ENCODE peak calls at places on chromosome 10, in eight cellular contexts. P, L, R, J, B, V, G and Q are unnamed samples.

GRCh38 chr10:121812031-121812430 is 115.8 kb downstream of the ATE1 start:
- DNase-seq in L (no peak), G (no peak), B (no peak), P (no peak), J (no peak), V (no peak), R (no peak), Q (no peak)

GRCh38 chr10:117818696-117819095 is 228.0 kb downstream of the RAB11FIP2 start:
- DNase-seq in R (no peak), J (no peak), B (no peak), L (no peak), V (no peak), P (no peak), G (no peak), Q (no peak)

GRCh38 chr10:128062837-128063563 is 63.2 kb downstream of the MKI67 start:
- DNase-seq in J (no peak), V (no peak), G (peak; percentile 10), P (peak; percentile 58), L (peak; percentile 78), R (peak; percentile 48), B (no peak), Q (no peak)

GRCh38 chr10:97810476-97810875 is 38.7 kb upstream of the SFRP5 start:
- DNase-seq in L (no peak), R (no peak), G (no peak), J (no peak), V (no peak), P (no peak), B (peak; percentile 12), Q (no peak)

GRCh38 chr10:109997233-109997632 is 10.6 kb upstream of the ADD3 start:
- DNase-seq in G (no peak), B (no peak), J (no peak), R (no peak), L (no peak), P (no peak), V (no peak), Q (no peak)

GRCh38 chr10:33032354-33033254 is 74.6 kb upstream of the ITGB1 start:
- DNase-seq in R (no peak), V (no peak), L (no peak), J (no peak), B (peak; percentile 79), G (no peak), P (no peak), Q (no peak)

GRCh38 chr10:102121739-102122372 is 1.7 kb upstream of the LDB1 start:
- DNase-seq in G (no peak), P (peak; percentile 45), V (no peak), J (peak; percentile 85), B (peak; percentile 69), R (no peak), L (no peak), Q (no peak)

GRCh38 chr10:122085423-122085911 is 96.5 kb downstream of the TACC2 start:
- DNase-seq in R (no peak), V (no peak), P (no peak), B (no peak), L (no peak), J (no peak), G (no peak), Q (peak; percentile 73)

GRCh38 chr10:1149793-1150637 is 93.8 kb downstream of the WDR37 start:
- DNase-seq in G (no peak), L (no peak), R (no peak), B (peak; percentile 3), V (peak; percentile 54), J (peak; percentile 45), P (peak; percentile 18), Q (no peak)

DNA sequence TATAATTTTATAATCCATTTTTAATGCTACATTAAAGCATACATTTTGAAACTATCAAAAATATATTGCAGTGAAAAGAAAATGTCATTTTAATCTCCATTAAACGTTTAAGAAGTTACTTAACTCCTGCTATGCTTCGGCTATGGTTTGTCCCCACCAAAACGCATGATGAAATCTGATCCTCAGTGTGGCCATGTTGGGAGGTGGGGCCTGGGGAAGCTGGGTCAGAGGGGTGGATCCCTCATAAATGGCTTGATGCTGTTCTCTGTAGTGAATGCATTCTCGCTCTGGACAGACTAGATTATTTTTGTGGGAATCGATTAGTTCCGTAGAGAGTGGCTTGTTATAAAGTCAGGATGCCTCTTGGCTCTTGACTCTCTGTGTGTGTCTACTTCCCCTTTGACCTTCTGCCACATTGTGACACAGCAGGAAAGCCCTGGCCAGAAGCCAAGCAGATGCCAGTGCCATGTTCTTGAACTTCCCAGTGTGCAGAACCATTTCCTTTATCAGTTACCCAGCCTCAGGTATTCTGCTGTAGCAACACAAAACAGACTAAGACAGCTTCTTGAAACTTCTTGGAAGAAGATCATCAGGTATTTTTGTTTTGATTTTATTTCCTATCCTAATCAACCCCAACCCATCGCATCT is 77.8 kb downstream of the TCERG1L start:
- DNase-seq in B (no peak), L (no peak), P (no peak), G (no peak), R (no peak), V (no peak), J (no peak), Q (no peak)
- H3K4me3 ChIP-seq in B (no peak overlapping the region), L (no peak overlapping the region), P (no peak overlapping the region), G (no peak overlapping the region), R (no peak overlapping the region), V (no peak overlapping the region), J (no peak overlapping the region), Q (no peak overlapping the region)

GRCh38 chr10:86971146-86971991 is 3.1 kb downstream of the ADIRF start:
- DNase-seq in V (peak; percentile 94), R (peak; percentile 55), B (peak; percentile 85), G (peak; percentile 91), L (peak; percentile 83), J (peak; percentile 96), P (peak; percentile 94), Q (peak; percentile 91)
- TF ChIP-seq POLR2A in V (peak; percentile 95), R (peak; percentile 90), B (peak; percentile 90), G (peak; percentile 99), L (peak; percentile 88), J (peak; percentile 96), P (peak; percentile 93), Q (peak; percentile 93)

DNA sequence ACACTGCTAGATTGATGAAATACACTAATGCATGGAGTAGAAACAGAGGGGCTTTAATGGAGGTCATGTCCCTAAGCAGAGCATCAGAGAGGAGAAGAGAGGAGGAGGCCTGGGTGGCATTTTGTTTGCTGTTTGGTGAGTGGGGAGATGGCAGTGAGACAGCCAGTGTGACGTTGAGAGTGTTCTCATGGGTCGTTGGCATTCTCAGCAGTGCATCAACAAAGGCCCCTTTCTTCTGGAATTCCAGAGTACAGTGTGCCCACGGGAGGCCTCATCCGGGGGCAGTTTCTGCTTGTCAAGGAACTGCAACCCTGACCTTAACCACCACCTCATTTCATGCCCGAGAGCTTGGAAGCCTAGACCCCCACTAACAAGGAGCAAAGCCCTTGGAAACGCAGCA is 92.8 kb downstream of the CELF2 start:
- DNase-seq in B (no peak), P (no peak), R (no peak), V (no peak), L (no peak), J (peak; percentile 71), G (no peak), Q (no peak)
- H3K27ac ChIP-seq in B (no peak overlapping the region), P (no peak overlapping the region), R (no peak overlapping the region), V (no peak overlapping the region), L (no peak overlapping the region), J (no peak overlapping the region), G (peak overlapping the region; percentile 75), Q (no peak overlapping the region)

GRCh38 chr10:5259952-5260578 is 63.4 kb downstream of the AKR1C4 start:
- DNase-seq in B (no peak), R (no peak), G (no peak), V (no peak), J (no peak), P (no peak), L (no peak), Q (no peak)
- H3K4me3 ChIP-seq in B (no peak overlapping the region), R (no peak overlapping the region), G (no peak overlapping the region), V (no peak overlapping the region), J (no peak overlapping the region), P (no peak overlapping the region), L (no peak overlapping the region), Q (no peak overlapping the region)

GRCh38 chr10:79346012-79346340 is 1.3 kb upstream of the PPIF start:
- DNase-seq in B (no peak), G (no peak), R (no peak), L (no peak), J (no peak), V (no peak), P (no peak), Q (no peak)

GRCh38 chr10:79346388-79347225 is 662 bp upstream of the PPIF start:
- DNase-seq in G (no peak), J (peak; percentile 71), V (no peak), L (no peak), B (no peak), P (no peak), R (no peak), Q (no peak)

GRCh38 chr10:79347894-79348639 is 798 bp downstream of the PPIF start:
- DNase-seq in P (peak; percentile 86), L (peak; percentile 81), B (peak; percentile 69), R (no peak), G (peak; percentile 59), J (peak; percentile 91), V (peak; percentile 76), Q (peak; percentile 60)

GRCh38 chr10:79348640-79348988 is 1.3 kb downstream of the PPIF start:
- DNase-seq in B (no peak), G (no peak), J (no peak), P (no peak), L (no peak), R (no peak), V (peak; percentile 87), Q (no peak)

DNA sequence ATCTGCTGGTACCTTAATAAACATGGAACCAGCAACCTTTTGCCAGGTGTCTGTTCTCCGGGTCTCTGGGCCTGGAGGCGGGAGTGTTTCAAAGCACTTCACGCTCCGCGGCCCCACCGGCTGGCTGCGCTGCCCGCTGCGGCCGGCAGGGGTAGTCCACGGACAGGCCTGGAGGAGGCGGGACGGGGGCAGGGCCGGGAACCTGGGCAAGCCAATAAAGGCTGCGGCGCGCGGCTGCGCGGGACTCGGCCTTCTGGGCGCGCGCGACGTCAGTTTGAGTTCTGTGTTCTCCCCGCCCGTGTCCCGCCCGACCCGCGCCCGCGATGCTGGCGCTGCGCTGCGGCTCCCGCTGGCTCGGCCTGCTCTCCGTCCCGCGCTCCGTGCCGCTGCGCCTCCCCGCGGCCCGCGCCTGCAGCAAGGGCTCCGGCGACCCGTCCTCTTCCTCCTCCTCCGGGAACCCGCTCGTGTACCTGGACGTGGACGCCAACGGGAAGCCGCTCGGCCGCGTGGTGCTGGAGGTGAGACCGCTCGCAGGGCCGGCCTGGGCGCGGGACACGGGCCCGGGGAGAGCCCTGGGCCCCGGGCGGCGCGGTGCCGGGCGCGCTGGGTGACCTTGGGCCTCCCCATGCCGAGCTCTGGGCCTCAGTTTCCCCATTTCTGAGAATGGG is at the start of gene PPIF:
- DNase-seq in V (peak; percentile 97), J (peak; percentile 98), R (peak; percentile 65), P (peak; percentile 96), B (peak; percentile 88), G (peak; percentile 90), L (peak; percentile 94), Q (peak; percentile 93)
- TF ChIP-seq POLR2A in V (peak; percentile 85), J (no peak), R (peak; percentile 89), P (peak; percentile 70), B (peak; percentile 96), G (peak; percentile 87), L (peak; percentile 82), Q (peak; percentile 86)

DNA sequence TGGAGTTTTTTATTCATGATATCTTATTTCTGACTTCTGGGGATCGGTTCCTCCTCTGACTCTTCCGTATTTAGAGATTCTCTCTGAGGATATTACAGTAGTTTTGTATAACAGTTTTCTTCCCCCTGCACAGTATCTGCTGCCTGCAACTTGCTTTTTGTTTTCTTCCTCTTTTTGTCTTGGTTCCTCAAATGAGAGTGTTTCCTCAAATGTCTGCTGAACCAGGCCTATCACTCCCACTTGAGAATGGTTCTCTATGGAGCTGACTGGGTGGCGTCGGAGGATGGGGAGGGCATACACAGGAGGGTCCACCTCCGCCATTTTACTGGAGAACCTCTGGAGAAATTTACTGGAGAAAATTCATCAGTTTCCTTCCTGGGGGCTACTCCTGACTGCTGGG is 27.7 kb downstream of the ARHGAP22 start:
- DNase-seq in G (no peak), J (no peak), P (no peak), R (no peak), B (no peak), V (no peak), L (peak; percentile 23), Q (no peak)
- H3K27ac ChIP-seq in G (no peak overlapping the region), J (no peak overlapping the region), P (no peak overlapping the region), R (peak overlapping the region; percentile 43), B (no peak overlapping the region), V (no peak overlapping the region), L (no peak overlapping the region), Q (no peak overlapping the region)